ENCODE peak calls at places on chromosomes 7 and 10, in six cellular contexts. S, H, Y, C, P and O are unnamed samples.

GRCh38 chr7:77759294-77759889 is 38.8 kb downstream of the TMEM60 start:
- DNase-seq in P (peak; percentile 64), C (peak; percentile 64), H (peak; percentile 71), Y (peak; percentile 82), S (peak; percentile 60), O (peak; percentile 27)

GRCh38 chr7:135645296-135645904 is 16.9 kb upstream of the STMP1 start:
- DNase-seq in C (no peak), P (peak; percentile 56), H (peak; percentile 55), Y (peak; percentile 75), S (no peak), O (peak; percentile 32)

GRCh38 chr7:79420464-79420863 is 33.0 kb downstream of the MAGI2 start:
- DNase-seq in S (peak; percentile 89), P (no peak), H (peak; percentile 81), C (no peak), Y (peak; percentile 75), O (no peak)

GRCh38 chr7:22214000-22214399 is 143.0 kb downstream of the RAPGEF5 start:
- DNase-seq in S (no peak), P (no peak), Y (peak; percentile 23), H (no peak), C (no peak), O (no peak)

GRCh38 chr7:44977304-44977858 is 1.4 kb downstream of the MYO1G start:
- DNase-seq in Y (no peak), P (no peak), H (no peak), S (no peak), C (no peak), O (peak; percentile 61)

GRCh38 chr7:2732959-2733584 is 45.1 kb downstream of the AMZ1 start:
- DNase-seq in S (no peak), H (no peak), P (no peak), Y (peak; percentile 77), C (peak; percentile 9), O (no peak)

GRCh38 chr10:86340176-86340990 is 26.2 kb downstream of the GRID1 start:
- DNase-seq in C (peak; percentile 8), P (no peak), Y (no peak), S (no peak), H (no peak), O (no peak)

GRCh38 chr7:130254555-130254954 is 12.1 kb upstream of the CPA2 start:
- DNase-seq in Y (no peak), H (no peak), P (no peak), S (no peak), C (no peak), O (no peak)

GRCh38 chr10:92410501-92410900 is 119.5 kb downstream of the MARCHF5 start:
- DNase-seq in Y (no peak), S (no peak), P (no peak), H (no peak), C (no peak), O (no peak)

GRCh38 chr7:33076737-33077136 is 14.2 kb upstream of the NT5C3A start:
- DNase-seq in Y (no peak), C (no peak), H (no peak), P (peak; percentile 66), S (no peak), O (no peak)

GRCh38 chr10:15558136-15558535 is 161.6 kb downstream of the ITGA8 start:
- DNase-seq in S (no peak), Y (peak; percentile 69), H (no peak), C (no peak), P (no peak), O (no peak)

GRCh38 chr10:78547397-78547796 is 513.7 kb downstream of the RPS24 start:
- DNase-seq in Y (no peak), S (no peak), H (no peak), C (no peak), P (no peak), O (no peak)

DNA sequence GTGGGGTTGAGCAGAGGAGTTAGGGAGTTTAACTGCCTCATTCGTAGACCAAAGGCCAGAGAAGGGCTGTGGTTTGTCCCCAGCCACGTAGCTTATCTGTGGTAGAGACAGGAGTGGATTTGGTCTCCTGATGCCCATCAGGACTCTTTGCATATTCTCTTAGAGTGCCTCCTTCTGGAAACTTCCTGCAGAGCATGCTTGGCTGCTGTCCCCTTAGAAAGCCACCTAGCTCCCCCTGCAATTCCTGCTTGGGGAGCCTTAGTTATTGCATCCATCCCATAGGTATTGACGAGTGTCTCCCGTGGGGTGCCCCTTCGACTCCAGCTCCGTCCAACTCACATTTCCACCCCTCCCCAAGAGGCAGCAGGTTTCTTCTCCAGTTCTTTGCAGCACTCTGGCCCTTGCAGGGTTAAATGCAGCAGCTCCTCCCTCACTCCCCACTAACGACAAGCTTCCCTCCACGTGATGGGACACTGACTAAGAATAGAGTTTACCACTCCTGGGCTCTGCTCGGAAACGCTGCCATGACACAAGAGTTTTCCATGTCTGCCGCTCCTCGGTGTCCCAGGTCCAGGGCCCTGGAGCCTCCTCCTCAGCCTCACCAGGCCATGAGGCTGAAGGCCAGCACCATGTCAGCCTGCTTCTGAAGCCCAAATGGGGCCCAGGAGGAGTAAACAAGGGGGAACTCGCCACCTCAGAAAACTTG is 147.8 kb upstream of the UNC5B start:
- DNase-seq in H (peak; percentile 11), P (no peak), Y (peak; percentile 7), S (no peak), C (no peak), O (peak; percentile 30)
- TF ChIP-seq CTCF in H (no peak), P (peak; percentile 32), Y (no peak), S (no peak), C (no peak), O (no peak)

GRCh38 chr7:143408686-143409551 is at the start of gene EPHA1:
- DNase-seq in P (peak; percentile 90), H (no peak), C (peak; percentile 82), Y (no peak), S (no peak), O (peak; percentile 68)
- TF ChIP-seq CTCF in P (peak; percentile 51), H (peak; percentile 37), C (peak; percentile 49), Y (peak; percentile 23), S (peak; percentile 38), O (no peak)

GRCh38 chr7:4634166-4634565 is 47.9 kb upstream of the FOXK1 start:
- DNase-seq in P (no peak), H (peak; percentile 42), Y (peak; percentile 65), S (no peak), C (no peak), O (no peak)

GRCh38 chr7:4629287-4629905 is 52.7 kb upstream of the FOXK1 start:
- DNase-seq in H (no peak), S (no peak), P (no peak), Y (no peak), C (no peak), O (no peak)

GRCh38 chr7:4631021-4631663 is 51.0 kb upstream of the FOXK1 start:
- DNase-seq in Y (no peak), P (no peak), S (no peak), C (no peak), H (no peak), O (no peak)

GRCh38 chr7:4633012-4633411 is 49.1 kb upstream of the FOXK1 start:
- DNase-seq in P (no peak), Y (peak; percentile 50), C (no peak), S (peak; percentile 63), H (peak; percentile 83), O (no peak)

DNA sequence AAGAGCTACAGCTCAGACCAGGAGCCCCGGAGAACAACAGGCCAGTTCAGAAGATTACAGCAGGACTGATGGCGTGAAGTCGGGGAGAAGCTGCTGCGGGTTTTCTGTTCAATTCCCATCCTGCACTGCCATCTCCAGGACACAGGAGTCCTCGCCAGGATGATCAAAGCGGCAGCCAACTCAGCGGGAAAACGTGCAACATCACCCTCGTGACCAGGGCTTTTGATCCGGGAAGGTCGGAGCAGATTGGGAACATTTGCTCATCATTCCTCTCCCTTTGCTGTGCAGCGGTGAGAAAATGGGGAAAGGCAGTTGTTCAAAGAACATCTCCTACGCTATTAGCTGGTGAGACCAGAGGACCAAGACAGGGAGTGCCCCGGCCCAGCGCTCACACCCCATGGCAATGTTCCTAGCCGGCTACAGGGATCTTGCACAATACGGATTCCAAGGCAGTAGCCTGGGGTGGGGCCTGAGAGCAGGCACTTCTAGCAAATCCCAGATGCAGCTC is 50.4 kb upstream of the FOXK1 start:
- DNase-seq in C (peak; percentile 67), Y (peak; percentile 96), S (peak; percentile 94), H (peak; percentile 96), P (no peak), O (no peak)
- TF ChIP-seq CTCF in C (peak; percentile 17), Y (peak; percentile 76), S (peak; percentile 86), H (peak; percentile 86), P (peak; percentile 37), O (no peak)

GRCh38 chr10:95289003-95289920 is 1.5 kb downstream of the PDLIM1 start:
- DNase-seq in Y (peak; percentile 53), C (peak; percentile 39), P (no peak), H (peak; percentile 81), S (no peak), O (peak; percentile 52)
- TF ChIP-seq CTCF in Y (peak; percentile 31), C (no peak), P (peak; percentile 22), H (peak; percentile 47), S (peak; percentile 39), O (peak; percentile 21)

DNA sequence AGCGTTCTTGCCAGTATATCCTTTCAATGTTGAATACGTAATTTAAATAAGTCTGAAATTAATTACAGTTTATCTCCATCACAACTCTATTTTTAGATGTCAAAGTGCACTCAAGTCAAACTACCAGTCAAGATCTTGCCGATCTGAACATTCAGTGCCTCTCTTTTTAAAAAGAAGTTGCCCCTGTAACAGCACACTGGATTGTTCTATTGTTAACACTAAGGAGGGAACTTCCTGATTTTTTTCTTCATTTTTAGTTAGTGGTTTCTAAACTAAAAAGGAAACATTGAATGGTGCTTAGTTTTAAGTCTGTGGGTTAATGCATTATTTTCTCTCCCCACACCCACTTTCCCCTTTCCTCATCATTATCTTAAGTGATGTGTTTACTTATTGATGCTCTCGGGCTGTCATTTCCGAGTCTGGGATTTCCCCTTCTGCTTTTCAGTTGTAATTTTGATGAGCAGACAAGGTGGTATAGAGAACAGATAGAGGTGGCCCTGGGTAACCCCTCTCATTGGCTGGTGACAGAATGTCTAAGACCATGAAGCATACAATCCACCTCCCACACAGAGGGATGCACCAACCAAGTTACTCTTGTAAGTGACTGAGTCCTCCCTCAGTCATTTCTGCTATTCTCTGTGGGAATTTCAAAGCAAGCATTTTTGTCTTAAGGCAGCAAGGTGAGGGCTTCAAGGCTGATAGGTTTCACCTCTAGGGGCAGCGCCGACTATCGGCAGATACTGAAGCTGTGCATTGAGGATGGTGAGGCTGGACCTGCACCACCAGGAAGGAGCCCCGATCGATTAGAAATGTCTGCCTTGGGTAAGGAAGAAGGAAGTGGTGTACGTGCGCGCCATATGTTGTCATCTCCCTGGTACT is 49.4 kb downstream of the CHN2 start:
- DNase-seq in S (no peak), C (peak; percentile 71), Y (no peak), P (peak; percentile 57), H (peak; percentile 52), O (no peak)
- TF ChIP-seq CTCF in S (no peak), C (no peak), Y (peak; percentile 6), P (peak; percentile 63), H (peak; percentile 25), O (no peak)

GRCh38 chr10:32616438-32616837 is 170.5 kb downstream of the CCDC7 start:
- DNase-seq in Y (no peak), H (no peak), C (no peak), P (no peak), S (no peak), O (no peak)

GRCh38 chr10:32618482-32618881 is 172.5 kb downstream of the CCDC7 start:
- DNase-seq in S (no peak), H (no peak), C (no peak), Y (no peak), P (no peak), O (no peak)

GRCh38 chr10:32621969-32622368 is 176.0 kb downstream of the CCDC7 start:
- DNase-seq in P (no peak), H (no peak), C (no peak), Y (no peak), S (no peak), O (no peak)

GRCh38 chr10:32627183-32627582 is 181.2 kb downstream of the CCDC7 start:
- DNase-seq in S (no peak), P (no peak), C (no peak), H (no peak), Y (no peak), O (no peak)

GRCh38 chr10:32622409-32622808 is 176.5 kb downstream of the CCDC7 start:
- DNase-seq in S (no peak), P (no peak), H (no peak), Y (no peak), C (no peak), O (no peak)
- TF ChIP-seq CTCF in S (no peak), P (no peak), H (no peak), Y (no peak), C (no peak), O (no peak)